ENCODE peak calls at places on chromosomes 6 and 20, in ten cellular contexts. B, O, Y, C, G, A, P, I, D and L are unnamed samples.

GRCh38 chr6:156695747-156696146 is 81.4 kb upstream of the ARID1B start:
- DNase-seq in O (no peak), G (no peak), Y (no peak), B (no peak), I (no peak), C (no peak), D (no peak), A (no peak), P (no peak), L (no peak)

GRCh38 chr6:33757906-33758305 is 11.2 kb upstream of the IP6K3 start:
- DNase-seq in O (no peak), A (no peak), C (no peak), I (no peak), D (no peak), B (no peak), Y (no peak), P (no peak), G (no peak), L (no peak)

GRCh38 chr6:136604928-136605485 is 54.8 kb upstream of the MAP7 start:
- DNase-seq in Y (no peak), A (no peak), D (no peak), B (no peak), C (no peak), O (no peak), P (no peak), G (no peak), I (no peak), L (no peak)

GRCh38 chr6:16200231-16200941 is 38.0 kb upstream of the GMPR start:
- DNase-seq in C (no peak), Y (peak), G (no peak), P (no peak), A (no peak), I (no peak), B (no peak), O (no peak), D (no peak), L (no peak)

GRCh38 chr6:85096976-85097375 is 332.6 kb upstream of the TBX18 start:
- DNase-seq in P (no peak), O (no peak), D (no peak), G (no peak), C (no peak), Y (no peak), I (no peak), A (no peak), B (no peak), L (no peak)

GRCh38 chr20:728022-728944 is 40.0 kb downstream of the SLC52A3 start:
- DNase-seq in B (peak), C (peak), D (no peak), P (peak), G (no peak), O (peak), Y (peak), I (no peak), A (no peak), L (no peak)

GRCh38 chr6:148704539-148704938 is 42.3 kb upstream of the UST start:
- DNase-seq in P (no peak), B (no peak), I (no peak), D (no peak), Y (no peak), A (no peak), G (no peak), O (no peak), C (no peak), L (no peak)

GRCh38 chr6:170096191-170096802 is 194.6 kb downstream of the DLL1 start:
- DNase-seq in A (no peak), I (no peak), D (no peak), O (no peak), C (no peak), P (no peak), Y (no peak), G (no peak), B (no peak), L (no peak)

GRCh38 chr6:87875781-87876180 is 171.9 kb upstream of the SPACA1 start:
- DNase-seq in C (no peak), O (no peak), G (no peak), D (no peak), P (no peak), A (no peak), B (no peak), Y (no peak), I (no peak), L (no peak)

GRCh38 chr6:167998206-167998605 is 735 bp downstream of the KIF25 start:
- DNase-seq in Y (no peak), I (no peak), A (no peak), B (no peak), C (no peak), D (no peak), O (no peak), G (no peak), P (no peak), L (no peak)

GRCh38 chr6:135173242-135173988 is 7.7 kb upstream of the MYB start:
- DNase-seq in P (no peak), D (no peak), Y (no peak), A (no peak), G (no peak), B (no peak), O (no peak), C (no peak), I (peak), L (no peak)

GRCh38 chr20:32603046-32603726 is 18.1 kb upstream of the NOL4L start:
- DNase-seq in I (no peak), O (no peak), G (no peak), P (no peak), B (peak), A (no peak), Y (peak), D (no peak), C (no peak), L (no peak)

GRCh38 chr6:137112067-137112355 is 61.4 kb downstream of the IL22RA2 start:
- DNase-seq in Y (no peak), I (no peak), A (no peak), C (no peak), G (no peak), P (no peak), B (no peak), D (no peak), O (no peak), L (no peak)

GRCh38 chr6:35072051-35072697 is 69.0 kb downstream of the TCP11 start:
- DNase-seq in G (no peak), P (no peak), Y (peak), O (no peak), D (no peak), C (no peak), A (no peak), I (no peak), B (no peak), L (no peak)

GRCh38 chr6:14079433-14079832 is 38.1 kb upstream of the CD83 start:
- DNase-seq in D (no peak), G (no peak), B (no peak), Y (no peak), O (no peak), I (no peak), C (no peak), P (peak), A (no peak), L (no peak)

GRCh38 chr6:28208180-28208659 is 16.9 kb upstream of the ZSCAN9 start:
- DNase-seq in C (no peak), P (no peak), O (no peak), I (no peak), G (no peak), Y (no peak), D (no peak), B (no peak), A (no peak), L (no peak)

GRCh38 chr20:52959125-52959524 is 13.0 kb upstream of the TSHZ2 start:
- DNase-seq in C (no peak), I (no peak), B (no peak), Y (no peak), P (no peak), G (no peak), A (no peak), O (no peak), D (no peak), L (no peak)

GRCh38 chr20:2820896-2821869 is 5.0 kb downstream of the TMEM239 start:
- DNase-seq in P (no peak), I (no peak), A (no peak), C (no peak), O (no peak), Y (no peak), G (no peak), B (no peak), D (no peak), L (no peak)

GRCh38 chr6:96777113-96777512 is 60.2 kb downstream of the GPR63 start:
- DNase-seq in O (no peak), B (no peak), Y (no peak), A (no peak), G (no peak), D (no peak), I (no peak), C (no peak), P (no peak), L (no peak)

GRCh38 chr6:133610974-133611373 is 277.9 kb upstream of the TCF21 start:
- DNase-seq in C (no peak), O (no peak), G (no peak), P (no peak), B (no peak), D (no peak), A (no peak), I (no peak), Y (no peak), L (no peak)

GRCh38 chr6:151289399-151290007 is 49.7 kb downstream of the AKAP12 start:
- DNase-seq in C (no peak), A (no peak), O (no peak), B (no peak), P (no peak), D (no peak), G (no peak), I (peak), Y (no peak), L (no peak)

GRCh38 chr6:14917511-14917910 is 328.4 kb upstream of the JARID2 start:
- DNase-seq in Y (no peak), C (no peak), O (no peak), A (no peak), P (no peak), D (no peak), G (no peak), I (no peak), B (no peak), L (no peak)

GRCh38 chr6:85470023-85470410 is 20.1 kb downstream of the NT5E start:
- DNase-seq in Y (no peak), B (no peak), P (no peak), I (no peak), O (no peak), G (no peak), A (no peak), C (no peak), D (no peak), L (no peak)

GRCh38 chr6:50128420-50129005 is 78.8 kb upstream of the DEFB112 start:
- DNase-seq in A (no peak), Y (no peak), B (no peak), O (no peak), C (no peak), I (no peak), P (no peak), D (no peak), G (no peak), L (no peak)

GRCh38 chr6:144635051-144635450 is 349.9 kb downstream of the UTRN start:
- DNase-seq in P (no peak), A (no peak), D (no peak), B (no peak), G (no peak), C (no peak), I (no peak), Y (no peak), O (no peak), L (no peak)

GRCh38 chr20:48541581-48542071 is 286.2 kb downstream of the PREX1 start:
- DNase-seq in I (no peak), D (no peak), Y (no peak), O (no peak), P (no peak), A (no peak), B (no peak), C (no peak), G (no peak), L (no peak)